ENCODE peak calls at places on chromosomes 4 and X, in four cellular contexts. A is right lobe of liver, P is HepG2, F is upper lobe of left lung. T is an unnamed sample.

GRCh38 chr4:182126567-182126966 is 116.6 kb upstream of the TENM3 start:
- DNase-seq in P (no peak), A (no peak), F (no peak), T (no peak)

GRCh38 chrX:66919280-66919832 is 280.5 kb upstream of the EDA2R start:
- DNase-seq in P (no peak), F (no peak), A (no peak), T (no peak)

GRCh38 chr4:169945636-169946035 is 80.6 kb downstream of the MFAP3L start:
- DNase-seq in A (no peak), P (no peak), F (no peak), T (no peak)

GRCh38 chrX:21225643-21226042 is 148.6 kb upstream of the CNKSR2 start:
- DNase-seq in A (no peak), P (no peak), F (no peak), T (no peak)

GRCh38 chr4:188428935-188429334 is 289.7 kb downstream of the TRIML1 start:
- DNase-seq in F (no peak), A (no peak), P (no peak), T (no peak)

GRCh38 chr4:168293386-168293975 is 25.1 kb downstream of the DDX60 start:
- DNase-seq in P (no peak), F (no peak), A (no peak), T (no peak)

GRCh38 chr4:8641931-8642650 is 49.5 kb downstream of the CPZ start:
- DNase-seq in P (no peak), A (no peak), F (peak), T (no peak)

GRCh38 chrX:34918091-34918736 is 24.4 kb upstream of the FAM47B start:
- DNase-seq in F (no peak), P (no peak), A (no peak), T (no peak)

GRCh38 chrX:46849933-46850332 is 13.1 kb downstream of the RP2 start:
- DNase-seq in F (no peak), P (no peak), A (no peak), T (no peak)

GRCh38 chr4:113153529-113154101 is 104.2 kb downstream of the ANK2 start:
- DNase-seq in P (peak), F (no peak), A (no peak), T (no peak)

GRCh38 chrX:139246295-139246694 is 284.2 kb upstream of the F9 start:
- DNase-seq in A (no peak), F (no peak), P (no peak), T (no peak)

GRCh38 chr4:98955229-98955628 is 26.3 kb upstream of the EIF4E start:
- DNase-seq in P (no peak), F (no peak), A (no peak), T (no peak)

GRCh38 chrX:148530464-148531077 is 30.2 kb downstream of the AFF2 start:
- DNase-seq in P (no peak), F (no peak), A (no peak), T (no peak)

GRCh38 chr4:10031663-10032590 is 10.6 kb upstream of the SLC2A9 start:
- DNase-seq in P (no peak), F (no peak), A (no peak), T (no peak)

GRCh38 chr4:17762705-17763104 is 18.7 kb downstream of the FAM184B start:
- DNase-seq in A (no peak), F (no peak), P (peak), T (no peak)

GRCh38 chr4:73308286-73308685 is 49.7 kb upstream of the ANKRD17 start:
- DNase-seq in A (no peak), F (no peak), P (peak), T (no peak)

GRCh38 chrX:48956728-48957414 is 536 bp downstream of the OTUD5 start:
- DNase-seq in P (no peak), F (peak), A (no peak), T (no peak)

GRCh38 chr4:40190880-40191815 is 5.7 kb upstream of the RHOH start:
- DNase-seq in A (no peak), F (no peak), P (peak), T (no peak)

GRCh38 chr4:40190465-40190864 is 6.4 kb upstream of the RHOH start:
- DNase-seq in P (no peak), F (no peak), A (no peak), T (no peak)

GRCh38 chr4:40193018-40193571 is 3.7 kb upstream of the RHOH start:
- DNase-seq in P (peak), F (no peak), A (no peak), T (no peak)

GRCh38 chr4:40193578-40193977 is 3.3 kb upstream of the RHOH start:
- DNase-seq in A (no peak), F (no peak), P (no peak), T (no peak)

GRCh38 chr4:40192286-40193017 is 4.4 kb upstream of the RHOH start:
- DNase-seq in A (no peak), P (peak), F (no peak), T (no peak)
- H3K4me3 ChIP-seq in A (no peak), P (peak), F (no peak), T (no peak)

GRCh38 chrX:38860106-38861013 is 59.1 kb downstream of the MID1IP1 start:
- DNase-seq in A (no peak), F (no peak), P (no peak), T (no peak)
- TF ChIP-seq POLR2A in A (no peak), F (no peak), P (no peak), T (no peak)

DNA sequence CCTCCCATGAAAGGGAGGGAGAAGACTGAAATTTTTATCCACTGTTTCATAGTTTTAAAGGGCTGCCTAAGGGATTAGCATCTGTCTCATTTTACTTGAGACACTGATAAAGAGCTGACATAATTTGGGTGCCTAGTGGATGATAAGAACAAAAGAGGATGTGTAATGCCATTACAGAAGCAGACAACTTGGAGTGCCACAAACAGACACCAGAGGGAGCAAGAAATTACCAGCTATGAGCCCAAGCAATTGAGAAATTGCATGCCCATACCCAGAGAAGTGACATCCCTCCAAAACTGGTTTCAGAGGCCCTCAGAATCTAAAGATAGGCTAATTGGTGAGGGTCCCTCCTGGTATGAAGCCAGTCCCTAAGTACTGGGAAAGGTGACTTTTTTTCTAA is 38.5 kb upstream of the POU3F4 start:
- DNase-seq in A (peak), F (no peak), P (peak), T (no peak)
- TF ChIP-seq CTCF in A (peak), F (peak), P (peak), T (no peak)

DNA sequence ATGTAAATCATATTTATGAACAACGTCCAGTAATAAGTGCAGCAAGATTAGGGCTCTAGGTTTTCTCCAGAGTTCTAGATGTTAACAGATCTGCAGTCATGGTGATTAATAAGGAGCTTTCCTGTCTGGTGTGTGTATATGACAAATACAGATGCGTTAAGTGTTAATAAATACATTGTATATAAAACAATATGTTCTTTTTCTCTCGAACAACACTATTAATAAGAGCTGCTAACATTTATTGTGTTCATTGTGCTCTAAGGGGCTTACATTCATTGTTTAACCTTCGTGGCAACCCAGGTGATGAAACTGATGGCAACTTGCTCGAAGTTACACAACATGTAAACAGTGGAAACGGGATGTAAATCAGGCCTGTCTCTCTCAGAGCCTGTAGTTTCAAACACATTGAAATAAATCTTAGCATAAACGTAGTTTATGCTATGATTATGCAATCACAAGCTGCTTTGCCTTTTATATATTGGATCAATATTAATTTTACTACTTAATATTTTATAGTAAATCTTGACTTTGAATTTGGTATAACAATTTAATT is 547 bp upstream of the CLGN start:
- DNase-seq in P (peak), A (no peak), F (no peak), T (no peak)
- H3K4me3 ChIP-seq in P (peak), A (peak), F (peak), T (peak)

DNA sequence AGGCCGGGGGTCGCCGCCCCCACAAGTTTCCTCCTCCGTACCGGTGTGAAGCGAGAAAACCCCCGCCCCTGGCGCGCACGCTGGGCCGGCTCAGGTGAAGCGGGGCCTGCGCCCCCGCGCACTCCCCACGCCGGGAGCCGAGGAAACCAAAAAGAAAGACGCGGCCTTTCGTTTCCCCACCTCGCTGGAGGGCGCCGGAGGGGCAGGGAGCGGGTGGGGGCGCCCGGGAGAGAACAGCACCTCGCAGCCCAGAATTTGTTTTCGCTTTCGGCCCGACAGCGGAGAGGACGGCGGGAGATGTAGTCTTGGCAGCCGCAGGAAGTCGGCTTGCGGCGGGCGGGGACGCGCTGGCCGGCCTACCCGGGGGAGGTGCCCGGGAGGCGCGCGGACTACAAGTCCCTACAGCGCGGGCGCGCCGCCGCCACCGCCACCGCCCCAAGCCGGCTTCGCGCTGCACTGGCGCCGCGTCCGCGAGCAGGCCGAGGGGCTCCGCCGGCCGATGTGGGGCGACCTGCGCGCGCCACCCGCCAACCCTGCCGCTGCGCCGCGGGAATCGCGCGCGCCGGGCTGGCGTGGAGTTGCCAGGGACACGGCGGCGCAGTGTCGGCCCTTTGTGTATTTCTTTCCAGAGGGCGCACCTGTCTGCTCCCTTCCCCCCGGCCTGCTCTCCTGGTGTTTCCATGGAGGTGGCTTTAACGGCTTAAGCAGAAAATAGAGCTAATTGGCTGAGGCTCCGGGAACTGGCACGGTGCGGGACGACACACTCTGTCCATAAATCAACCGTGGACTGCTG is at the start of gene OTUD4:
- DNase-seq in A (peak), F (peak), P (peak), T (peak)
- TF ChIP-seq POLR2A in A (peak), F (no peak), P (peak), T (peak)

DNA sequence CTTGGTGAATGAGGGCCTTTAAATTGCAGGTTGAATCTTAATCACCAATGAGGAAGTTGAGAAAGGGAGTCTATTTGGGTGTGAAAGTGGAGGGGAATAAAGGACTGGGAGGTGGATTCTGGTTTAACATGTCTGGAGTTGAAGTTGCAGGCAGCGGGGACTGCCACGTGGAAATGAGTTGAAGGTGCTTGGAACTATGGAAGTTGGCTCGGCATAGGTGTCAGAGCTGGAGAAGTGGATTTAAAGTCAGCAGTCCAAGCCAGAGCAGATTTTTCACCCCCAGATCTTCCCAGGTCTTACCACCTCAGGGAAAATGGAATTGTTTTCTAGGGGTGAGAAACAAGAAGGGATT is 44.9 kb downstream of the TIGD4 start:
- DNase-seq in P (no peak), A (no peak), F (no peak), T (no peak)
- TF ChIP-seq CTCF in P (no peak), A (no peak), F (no peak), T (no peak)

DNA sequence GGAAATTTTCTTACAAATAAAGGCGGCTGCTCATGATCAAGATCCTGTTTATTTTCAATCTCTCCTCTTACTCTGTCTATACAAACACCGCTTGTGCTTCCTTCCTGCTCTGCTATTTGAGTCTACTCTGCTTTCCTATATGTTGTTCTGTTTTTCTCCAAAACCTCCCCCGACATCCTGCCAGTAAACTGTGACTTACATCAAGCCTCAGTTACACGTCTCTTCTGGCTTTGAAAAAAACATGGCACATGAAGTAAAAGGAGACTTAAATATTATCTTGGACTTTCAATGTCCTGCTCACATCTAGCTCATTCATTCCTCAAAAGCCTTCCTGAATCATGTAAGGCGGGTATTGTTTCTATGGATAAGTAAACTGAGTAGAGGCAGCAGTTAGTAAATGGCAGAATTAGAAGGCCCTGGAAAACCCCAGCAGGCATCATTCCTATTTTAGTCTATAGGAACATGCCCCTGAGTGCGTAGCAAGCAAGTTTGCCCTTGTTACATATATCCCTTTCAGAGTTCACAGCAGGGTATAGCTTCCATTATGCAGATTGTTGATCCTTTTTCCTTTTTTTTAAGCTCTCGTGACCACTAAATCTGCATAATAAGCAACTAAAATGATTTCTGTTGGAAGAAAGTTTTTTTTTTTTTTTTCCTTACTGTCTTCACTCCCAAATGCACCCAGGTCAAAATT is 280.1 kb downstream of the RAPGEF2 start:
- DNase-seq in F (no peak), P (no peak), A (no peak), T (no peak)
- H3K4me3 ChIP-seq in F (no peak), P (no peak), A (no peak), T (no peak)

T was measured in breast epithelium.